ENCODE peak calls at places on chromosomes 1 and 21, in four cellular contexts. S is WTC11, H is K562, G is HepG2. R is an unnamed sample.

GRCh38 chr1:116826818-116827606 is 72.8 kb downstream of the CD2 start:
- DNase-seq in H (peak), S (no peak), G (peak), R (no peak)

GRCh38 chr1:229434641-229435051 is 752 bp upstream of the ACTA1 start:
- DNase-seq in S (peak), G (no peak), H (peak), R (peak)

GRCh38 chr1:234745844-234746797 is 136.1 kb upstream of the IRF2BP2 start:
- DNase-seq in H (peak), S (no peak), G (no peak), R (peak)

GRCh38 chr1:228998179-228998578 is 262.9 kb downstream of the RHOU start:
- DNase-seq in H (no peak), S (no peak), G (no peak), R (no peak)

GRCh38 chr1:226875641-226876295 is 5.4 kb downstream of the PSEN2 start:
- DNase-seq in H (peak), S (peak), G (no peak), R (no peak)

GRCh38 chr1:47881505-47882442 is 115.4 kb downstream of the TRABD2B start:
- DNase-seq in G (no peak), H (no peak), S (no peak), R (no peak)

GRCh38 chr1:180167021-180167701 is 12.5 kb downstream of the QSOX1 start:
- DNase-seq in G (no peak), S (no peak), H (no peak), R (no peak)

GRCh38 chr1:208189183-208189582 is 55.0 kb downstream of the PLXNA2 start:
- DNase-seq in S (no peak), H (peak), G (no peak), R (no peak)

GRCh38 chr21:30042443-30042842 is 102.6 kb upstream of the GRIK1 start:
- DNase-seq in S (no peak), G (no peak), H (no peak), R (no peak)

GRCh38 chr21:45330075-45330781 is 42.5 kb upstream of the POFUT2 start:
- DNase-seq in S (no peak), G (peak), H (no peak), R (no peak)

DNA sequence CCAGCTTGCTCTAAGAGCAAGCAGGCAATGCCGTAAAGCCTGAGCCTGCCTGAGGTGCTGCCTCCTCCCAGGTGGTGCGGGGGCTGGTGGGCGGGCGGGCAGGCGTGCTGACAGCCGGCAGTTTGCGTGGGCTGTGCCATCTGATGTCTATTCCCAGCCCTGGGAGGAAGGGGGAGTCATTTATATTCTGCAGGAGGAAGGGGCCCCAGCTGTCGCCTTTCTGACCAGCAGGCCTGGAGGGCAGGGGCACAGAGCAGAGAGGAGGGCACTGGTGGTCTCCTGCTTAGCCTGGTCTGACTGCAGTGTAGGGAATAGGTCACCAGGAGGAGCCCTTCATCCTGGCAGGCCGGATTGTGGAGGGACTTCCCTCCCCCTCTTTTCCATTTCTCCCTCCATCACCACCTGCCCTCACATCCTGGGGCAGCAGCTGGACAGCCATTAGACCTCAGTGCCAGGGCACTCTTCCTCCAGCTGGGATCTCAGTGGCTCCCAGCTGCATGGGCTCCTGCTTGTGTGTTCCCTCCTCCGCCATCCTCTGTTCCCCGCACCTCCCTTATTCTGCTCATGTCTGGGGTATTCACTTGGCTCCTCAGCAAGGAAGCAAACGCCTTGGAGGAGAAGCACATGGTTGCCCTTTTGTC is 4.4 kb downstream of the CYB561D1 start:
- DNase-seq in H (peak), S (peak), G (no peak), R (peak)
- TF ChIP-seq ELF4 in H (no peak), S (no peak), G (no peak), R (no peak)

GRCh38 chr1:98018074-98018473 is 97.2 kb upstream of the DPYD start:
- DNase-seq in H (no peak), S (no peak), G (no peak), R (no peak)

GRCh38 chr1:98017184-98017583 is 96.3 kb upstream of the DPYD start:
- DNase-seq in G (no peak), H (no peak), S (no peak), R (no peak)

DNA sequence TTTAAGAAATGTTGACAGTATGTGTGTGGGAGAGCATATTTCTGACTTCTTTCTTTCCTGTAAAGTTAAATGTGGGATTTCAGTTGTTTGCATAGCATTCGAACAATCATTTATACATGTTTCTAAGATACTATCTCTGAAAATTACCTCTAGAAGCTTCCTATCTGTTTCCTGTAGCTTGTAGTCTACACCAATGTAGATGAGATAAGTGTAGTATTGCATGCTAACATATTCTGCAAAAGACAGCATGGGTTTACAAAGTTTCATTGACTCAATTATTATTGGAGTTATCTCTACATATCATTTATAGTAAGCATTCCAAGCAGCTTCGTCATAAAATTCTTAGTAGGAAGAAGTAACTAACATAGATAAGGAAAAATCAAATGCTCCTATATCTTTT is 98.9 kb upstream of the DPYD start:
- DNase-seq in S (no peak), H (no peak), G (no peak), R (no peak)
- TF ChIP-seq ELF4 in S (no peak), H (no peak), G (no peak), R (no peak)

DNA sequence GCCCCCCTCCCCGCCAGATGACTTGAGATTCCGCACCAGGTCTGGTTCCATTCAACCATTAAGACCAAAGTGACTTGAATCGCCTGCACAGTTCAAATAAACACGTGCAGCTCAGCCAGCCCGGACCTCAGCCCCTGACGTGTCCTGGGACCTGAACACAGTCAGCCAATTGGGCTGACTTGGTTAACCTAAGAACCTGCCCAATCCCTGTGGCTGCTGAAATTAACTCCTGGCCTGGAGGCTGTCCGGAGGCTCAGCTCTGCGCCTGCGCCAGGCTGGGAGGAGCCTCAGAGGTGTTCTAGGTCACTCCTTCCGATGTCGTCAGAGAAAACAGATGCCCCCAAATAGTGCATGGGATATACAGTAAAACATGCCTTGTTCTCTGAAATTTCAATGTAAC is 73.4 kb downstream of the SCCPDH start:
- DNase-seq in S (no peak), G (peak), H (peak), R (no peak)
- TF ChIP-seq ELF4 in S (no peak), G (no peak), H (no peak), R (no peak)

GRCh38 chr1:220810963-220811362 is 24.2 kb downstream of the MTARC1 start:
- DNase-seq in S (no peak), H (no peak), G (no peak), R (no peak)

GRCh38 chr1:220811695-220812094 is 25.0 kb downstream of the MTARC1 start:
- DNase-seq in H (no peak), G (no peak), S (no peak), R (no peak)

GRCh38 chr1:220812308-220812707 is 25.6 kb downstream of the MTARC1 start:
- DNase-seq in G (no peak), S (no peak), H (no peak), R (no peak)

GRCh38 chr1:220815409-220815808 is 28.7 kb downstream of the MTARC1 start:
- DNase-seq in H (no peak), G (no peak), S (no peak), R (no peak)

DNA sequence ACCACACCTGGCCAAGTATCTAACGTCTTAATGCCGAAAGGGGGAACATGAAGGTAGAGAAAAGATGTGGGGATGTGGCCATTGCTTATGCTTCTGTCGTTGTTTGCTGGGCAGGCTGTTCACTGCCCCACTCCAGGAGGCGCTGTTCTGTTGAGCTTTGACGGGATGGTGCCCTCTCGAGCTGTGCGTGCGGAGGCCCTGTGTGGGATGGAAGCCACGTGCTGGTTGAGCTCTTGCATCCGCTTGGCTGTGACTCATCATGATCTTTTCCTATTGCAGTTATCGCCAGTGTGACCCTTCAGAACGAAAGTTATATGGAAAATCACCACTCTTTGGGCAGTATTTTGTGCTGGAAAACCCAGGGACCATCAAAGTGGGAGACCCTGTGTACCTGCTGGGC is 26.3 kb downstream of the MTARC1 start:
- DNase-seq in G (no peak), H (peak), S (peak), R (no peak)
- TF ChIP-seq ELF4 in G (no peak), H (no peak), S (no peak), R (no peak)

R was measured in HEK293T.